ENCODE peak calls at places on chromosomes 7 and 10, in four cellular contexts. D is IMR-90, T is H1, R is H9. B is an unnamed sample.

GRCh38 chr7:620052-620451 is 100.4 kb upstream of the PDGFA start:
- DNase-seq in D (peak; percentile 88), T (no peak), R (no peak), B (peak; percentile 29)

GRCh38 chr7:128310499-128310898 is 33.2 kb downstream of the RBM28 start:
- DNase-seq in D (no peak), T (no peak), R (no peak), B (no peak)

GRCh38 chr7:53358301-53358700 is 322.9 kb downstream of the POM121L12 start:
- DNase-seq in T (peak; percentile 5), R (peak; percentile 35), D (no peak), B (no peak)

GRCh38 chr10:78902815-78903214 is 166.0 kb upstream of the ZMIZ1 start:
- DNase-seq in R (no peak), D (no peak), T (no peak), B (no peak)

GRCh38 chr10:5905854-5906507 is 15.9 kb downstream of the FBH1 start:
- DNase-seq in T (no peak), D (no peak), R (no peak), B (no peak)

GRCh38 chr7:151725844-151726770 is 150.8 kb downstream of the PRKAG2 start:
- DNase-seq in R (no peak), D (peak; percentile 49), T (no peak), B (peak; percentile 44)

GRCh38 chr7:107960306-107960705 is 42.7 kb downstream of the LAMB1 start:
- DNase-seq in T (no peak), R (no peak), D (no peak), B (no peak)

GRCh38 chr7:4882742-4883351 is 669 bp downstream of the RADIL start:
- DNase-seq in R (no peak), D (no peak), T (no peak), B (peak; percentile 59)

GRCh38 chr10:79088176-79088575 is 19.4 kb downstream of the ZMIZ1 start:
- DNase-seq in R (no peak), D (no peak), T (no peak), B (no peak)

GRCh38 chr7:157497744-157498541 is 161.1 kb downstream of the DNAJB6 start:
- DNase-seq in R (peak; percentile 15), D (no peak), T (no peak), B (no peak)

GRCh38 chr7:7103343-7104313 is 78.7 kb upstream of the C1GALT1 start:
- DNase-seq in D (peak; percentile 74), R (no peak), T (no peak), B (peak; percentile 72)

GRCh38 chr7:4725014-4725951 is 43.2 kb downstream of the FOXK1 start:
- DNase-seq in D (peak; percentile 95), R (no peak), T (no peak), B (peak; percentile 49)

GRCh38 chr7:3138992-3139391 is 95.3 kb upstream of the CARD11 start:
- DNase-seq in T (no peak), R (no peak), D (no peak), B (no peak)

GRCh38 chr7:43454936-43455518 is 127.9 kb upstream of the STK17A start:
- DNase-seq in R (no peak), D (peak; percentile 42), T (no peak), B (peak; percentile 73)

GRCh38 chr10:116809528-116810500 is 39.5 kb upstream of the ENO4 start:
- DNase-seq in T (no peak), R (peak; percentile 73), D (no peak), B (peak; percentile 50)

GRCh38 chr10:132587175-132587574 is 49.6 kb downstream of the INPP5A start:
- DNase-seq in T (no peak), D (no peak), R (no peak), B (no peak)

GRCh38 chr10:69728335-69728861 is 73.3 kb upstream of the COL13A1 start:
- DNase-seq in T (peak; percentile 33), R (peak; percentile 66), D (peak; percentile 80), B (peak; percentile 96)

GRCh38 chr10:396535-397220 is 261.4 kb downstream of the ZMYND11 start:
- DNase-seq in R (no peak), T (no peak), D (no peak), B (no peak)

GRCh38 chr7:157686285-157686894 is 349.6 kb downstream of the DNAJB6 start:
- DNase-seq in D (no peak), R (no peak), T (no peak), B (no peak)

GRCh38 chr10:74078037-74078436 is 72.6 kb downstream of the AP3M1 start:
- DNase-seq in D (peak; percentile 66), R (no peak), T (no peak), B (no peak)

GRCh38 chr7:143408686-143409551 is at the start of gene EPHA1:
- DNase-seq in T (peak; percentile 50), D (no peak), R (peak; percentile 97), B (peak; percentile 96)

GRCh38 chr10:949446-949845 is 17.9 kb upstream of the LARP4B start:
- DNase-seq in T (no peak), D (no peak), R (no peak), B (no peak)

GRCh38 chr7:152513861-152514770 is 78.3 kb upstream of the KMT2C start:
- DNase-seq in D (no peak), R (no peak), T (no peak), B (no peak)

GRCh38 chr7:157674027-157674714 is 337.4 kb downstream of the DNAJB6 start:
- DNase-seq in D (no peak), T (no peak), R (peak; percentile 22), B (no peak)

DNA sequence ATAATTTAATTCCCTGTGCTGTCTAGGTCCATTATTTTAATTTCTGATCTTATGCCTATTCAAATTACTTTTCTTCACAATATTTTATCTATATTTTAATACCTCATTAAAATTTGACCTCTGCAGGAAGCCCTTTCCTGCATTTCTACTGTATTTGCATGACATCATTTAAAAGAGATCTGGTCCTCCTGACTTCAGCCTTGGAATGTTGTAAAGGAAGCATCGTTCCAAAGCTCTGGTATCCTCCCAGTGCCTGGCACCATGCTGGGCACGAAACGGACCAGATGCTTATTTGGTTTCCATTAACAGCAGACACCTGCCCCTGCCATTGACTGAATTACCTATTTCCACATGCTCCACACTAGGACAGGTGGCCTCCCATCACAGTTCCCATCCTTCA is 247.5 kb downstream of the KLF6 start:
- DNase-seq in R (no peak), D (no peak), T (no peak), B (peak; percentile 67)
- H3K56ac ChIP-seq in R (no peak overlapping the region), D (no peak overlapping the region), T (no peak overlapping the region), B (no peak overlapping the region)

GRCh38 chr10:16314259-16314658 is 122.6 kb upstream of the PTER start:
- DNase-seq in R (peak; percentile 34), D (no peak), T (no peak), B (peak; percentile 20)
- H4K5ac ChIP-seq in R (no peak overlapping the region), D (no peak overlapping the region), T (no peak overlapping the region), B (no peak overlapping the region)

GRCh38 chr7:79785556-79785955 is 332.1 kb upstream of the MAGI2 start:
- DNase-seq in T (no peak), R (no peak), D (peak; percentile 20), B (no peak)
- H2BK120ac ChIP-seq in T (no peak overlapping the region), R (no peak overlapping the region), D (no peak overlapping the region), B (no peak overlapping the region)

GRCh38 chr10:15321431-15322321 is 49.4 kb downstream of the FAM171A1 start:
- DNase-seq in T (no peak), D (peak; percentile 48), R (no peak), B (no peak)

GRCh38 chr10:15316877-15317464 is 54.1 kb downstream of the FAM171A1 start:
- DNase-seq in T (no peak), D (no peak), R (no peak), B (no peak)

GRCh38 chr10:15324113-15324512 is 47.0 kb downstream of the FAM171A1 start:
- DNase-seq in R (no peak), T (no peak), D (no peak), B (peak; percentile 42)

GRCh38 chr10:15320118-15320517 is 51.0 kb downstream of the FAM171A1 start:
- DNase-seq in T (no peak), D (no peak), R (no peak), B (no peak)

DNA sequence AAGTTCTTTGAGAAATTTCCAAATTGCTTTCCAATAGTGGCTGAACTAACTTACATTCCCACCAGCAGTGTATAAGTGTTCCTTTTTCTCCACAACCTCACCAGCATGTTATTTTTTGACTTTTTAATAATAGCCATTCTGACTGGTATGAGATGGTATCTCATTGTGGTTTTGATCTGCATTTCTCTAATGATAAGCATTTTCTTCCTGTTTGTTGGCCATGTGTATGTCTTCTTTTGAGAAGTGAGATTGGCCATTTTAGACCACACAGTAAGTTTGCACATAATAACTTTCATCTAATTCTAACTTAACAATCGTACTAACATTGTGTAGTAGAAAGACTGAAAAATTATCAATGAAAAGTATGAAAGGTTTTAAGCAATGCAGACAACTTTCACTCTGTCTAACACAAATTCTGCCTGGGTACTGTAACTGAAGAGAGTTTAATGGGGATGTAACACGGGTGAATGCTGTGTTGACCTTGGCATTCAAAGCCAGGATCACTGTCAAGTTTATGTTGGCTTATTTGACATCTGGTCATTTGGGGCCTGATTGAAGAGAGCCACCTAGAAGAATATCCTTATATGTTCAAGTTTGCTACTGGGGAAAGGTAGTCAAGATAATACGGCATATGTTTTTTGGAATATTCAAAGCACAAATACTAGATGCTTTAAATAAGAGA is 50.4 kb downstream of the FAM171A1 start:
- DNase-seq in T (no peak), D (no peak), R (no peak), B (no peak)
- H3K56ac ChIP-seq in T (no peak overlapping the region), D (no peak overlapping the region), R (no peak overlapping the region), B (no peak overlapping the region)

GRCh38 chr7:149865437-149865836 is 8.3 kb upstream of the ATP6V0E2 start:
- DNase-seq in R (no peak), T (no peak), D (peak; percentile 6), B (no peak)
- H4K5ac ChIP-seq in R (no peak overlapping the region), T (no peak overlapping the region), D (no peak overlapping the region), B (no peak overlapping the region)

DNA sequence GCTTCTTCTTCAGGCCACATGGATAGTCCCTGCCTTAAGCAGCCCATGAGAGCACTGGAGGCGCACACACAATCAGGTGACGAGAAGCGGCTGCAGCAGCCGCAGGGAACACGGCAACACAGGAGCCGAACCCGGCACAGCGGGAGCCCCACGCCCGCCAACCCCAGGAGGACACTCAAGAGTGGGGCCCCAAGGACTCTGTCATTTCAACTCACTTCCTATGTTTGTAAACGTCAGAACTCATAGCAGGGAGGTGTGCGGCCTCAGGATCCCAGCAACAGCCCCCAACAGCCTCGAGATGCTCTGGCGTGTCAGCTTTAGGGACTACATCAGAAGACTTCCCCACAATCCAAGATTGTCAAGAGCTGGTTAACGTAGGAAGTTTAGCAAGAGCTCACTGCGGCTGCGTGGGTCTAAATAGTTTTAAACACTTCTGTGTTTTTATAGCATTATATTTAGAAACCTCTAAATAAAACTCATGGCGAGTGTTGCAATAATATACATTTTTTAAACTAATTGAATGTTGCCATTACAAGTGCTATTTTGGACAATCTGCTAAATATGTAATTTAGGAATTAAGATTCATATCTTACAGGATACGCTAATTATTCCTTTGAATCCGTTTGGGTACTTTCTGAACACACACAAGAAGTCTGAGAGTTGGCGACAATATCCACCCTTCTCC is 123.4 kb downstream of the MAD1L1 start:
- DNase-seq in T (no peak), R (no peak), D (peak; percentile 40), B (no peak)
- H2BK120ac ChIP-seq in T (no peak overlapping the region), R (no peak overlapping the region), D (peak overlapping the region; percentile 77), B (no peak overlapping the region)

GRCh38 chr7:88693131-88693530 is 66.4 kb upstream of the ZNF804B start:
- DNase-seq in R (no peak), D (no peak), T (no peak), B (no peak)
- H3K56ac ChIP-seq in R (no peak overlapping the region), D (no peak overlapping the region), T (no peak overlapping the region), B (no peak overlapping the region)